ENCODE peak calls at places on chromosomes 16 and 17, in four cellular contexts. One of them, this sample, is unnamed.

GRCh38 chr17:10130263-10130662 is 68.1 kb downstream of the GAS7 start:
- DNase-seq in CD8-positive, alpha-beta T cell: no peak
- DNase-seq in vagina: no peak
- DNase-seq in astrocyte of the cerebellum: no peak
- DNase-seq in this sample: no peak

GRCh38 chr17:82804442-82805191 is 35.2 kb downstream of the ZNF750 start:
- DNase-seq in CD8-positive, alpha-beta T cell: no peak
- DNase-seq in vagina: no peak
- DNase-seq in astrocyte of the cerebellum: peak; percentile 39
- DNase-seq in this sample: no peak

GRCh38 chr17:62179525-62180161 is 114.6 kb upstream of the MED13 start:
- DNase-seq in CD8-positive, alpha-beta T cell: no peak
- DNase-seq in vagina: no peak
- DNase-seq in astrocyte of the cerebellum: no peak
- DNase-seq in this sample: no peak

GRCh38 chr17:28745052-28745776 is 1.4 kb downstream of the TRAF4 start:
- DNase-seq in CD8-positive, alpha-beta T cell: peak; percentile 40
- DNase-seq in vagina: no peak
- DNase-seq in astrocyte of the cerebellum: no peak
- DNase-seq in this sample: peak; percentile 54

GRCh38 chr16:29009050-29009837 is 24.4 kb downstream of the LAT start:
- DNase-seq in CD8-positive, alpha-beta T cell: peak; percentile 45
- DNase-seq in vagina: no peak
- DNase-seq in astrocyte of the cerebellum: no peak
- DNase-seq in this sample: no peak

GRCh38 chr17:48612854-48613691 is 2.0 kb downstream of the HOXB8 start:
- DNase-seq in CD8-positive, alpha-beta T cell: peak; percentile 52
- DNase-seq in vagina: no peak
- DNase-seq in astrocyte of the cerebellum: no peak
- DNase-seq in this sample: no peak

GRCh38 chr16:23324727-23325126 is 22.6 kb downstream of the SCNN1B start:
- DNase-seq in CD8-positive, alpha-beta T cell: no peak
- DNase-seq in vagina: no peak
- DNase-seq in astrocyte of the cerebellum: no peak
- DNase-seq in this sample: no peak

GRCh38 chr16:84308120-84308519 is 13.4 kb downstream of the WFDC1 start:
- DNase-seq in CD8-positive, alpha-beta T cell: no peak
- DNase-seq in vagina: no peak
- DNase-seq in astrocyte of the cerebellum: no peak
- DNase-seq in this sample: peak; percentile 20

GRCh38 chr17:8991514-8992285 is 26.2 kb upstream of the PIK3R5 start:
- DNase-seq in CD8-positive, alpha-beta T cell: peak; percentile 71
- DNase-seq in vagina: no peak
- DNase-seq in astrocyte of the cerebellum: peak; percentile 44
- DNase-seq in this sample: peak; percentile 61

GRCh38 chr16:11283820-11284248 is 2.7 kb upstream of the PRM1 start:
- DNase-seq in CD8-positive, alpha-beta T cell: no peak
- DNase-seq in vagina: no peak
- DNase-seq in astrocyte of the cerebellum: no peak
- DNase-seq in this sample: no peak

GRCh38 chr17:80948961-80949450 is 42.6 kb upstream of the CHMP6 start:
- DNase-seq in CD8-positive, alpha-beta T cell: no peak
- DNase-seq in vagina: no peak
- DNase-seq in astrocyte of the cerebellum: no peak
- DNase-seq in this sample: no peak

GRCh38 chr17:39739020-39739884 is 1.5 kb downstream of the GRB7 start:
- DNase-seq in CD8-positive, alpha-beta T cell: no peak
- DNase-seq in vagina: no peak
- DNase-seq in astrocyte of the cerebellum: no peak
- DNase-seq in this sample: peak; percentile 48

GRCh38 chr16:70267516-70267915 is 15.8 kb upstream of the EXOSC6 start:
- DNase-seq in CD8-positive, alpha-beta T cell: no peak
- DNase-seq in vagina: no peak
- DNase-seq in astrocyte of the cerebellum: no peak
- DNase-seq in this sample: no peak

GRCh38 chr16:69404275-69404805 is 18.5 kb upstream of the TERF2 start:
- DNase-seq in CD8-positive, alpha-beta T cell: no peak
- DNase-seq in vagina: no peak
- DNase-seq in astrocyte of the cerebellum: peak; percentile 57
- DNase-seq in this sample: no peak

DNA sequence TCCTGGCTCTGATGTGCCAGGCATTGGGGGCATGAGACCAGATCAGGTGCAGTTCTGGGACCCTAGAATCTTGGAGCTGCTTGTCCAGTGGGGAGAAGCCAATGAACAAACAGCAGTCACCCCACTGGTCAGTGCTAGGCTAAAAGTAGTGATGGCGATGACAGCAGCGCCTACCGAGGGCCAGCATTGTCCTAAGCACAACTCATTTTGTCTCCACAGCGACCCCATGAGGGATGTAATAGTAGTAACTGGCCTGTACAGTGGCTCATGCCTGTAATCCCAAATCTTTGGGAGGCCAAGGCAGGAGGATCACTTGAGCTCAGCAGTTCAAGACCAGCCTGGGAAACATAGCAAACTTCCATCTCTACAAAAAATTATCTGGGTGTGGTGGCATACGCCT is 6.2 kb downstream of the SMCR8 start:
- DNase-seq in CD8-positive, alpha-beta T cell: no peak
- DNase-seq in vagina: no peak
- DNase-seq in astrocyte of the cerebellum: no peak
- DNase-seq in this sample: no peak
- TF ChIP-seq CTCF in CD8-positive, alpha-beta T cell: no peak
- TF ChIP-seq CTCF in vagina: no peak
- TF ChIP-seq CTCF in astrocyte of the cerebellum: no peak
- TF ChIP-seq CTCF in this sample: no peak

DNA sequence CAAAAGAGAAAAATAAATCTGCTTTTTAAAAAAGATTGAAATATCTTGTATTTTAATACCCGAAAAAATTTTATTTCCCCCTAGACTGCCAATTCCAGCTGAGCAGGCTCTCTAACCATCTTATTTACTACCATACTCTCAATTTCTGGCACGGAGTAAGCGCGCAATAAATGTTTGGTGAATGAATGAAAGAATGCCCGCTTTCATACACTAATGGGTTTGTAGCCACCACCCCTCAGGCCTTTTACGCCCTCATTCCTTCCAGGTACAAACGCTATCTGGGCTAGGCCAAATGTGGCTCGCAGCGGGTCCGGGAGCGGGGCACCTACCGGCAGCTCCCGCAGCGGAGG is 557 bp upstream of the PLD2 start:
- DNase-seq in CD8-positive, alpha-beta T cell: no peak
- DNase-seq in vagina: no peak
- DNase-seq in astrocyte of the cerebellum: no peak
- DNase-seq in this sample: no peak
- TF ChIP-seq CTCF in CD8-positive, alpha-beta T cell: no peak
- TF ChIP-seq CTCF in vagina: no peak
- TF ChIP-seq CTCF in astrocyte of the cerebellum: no peak
- TF ChIP-seq CTCF in this sample: no peak

DNA sequence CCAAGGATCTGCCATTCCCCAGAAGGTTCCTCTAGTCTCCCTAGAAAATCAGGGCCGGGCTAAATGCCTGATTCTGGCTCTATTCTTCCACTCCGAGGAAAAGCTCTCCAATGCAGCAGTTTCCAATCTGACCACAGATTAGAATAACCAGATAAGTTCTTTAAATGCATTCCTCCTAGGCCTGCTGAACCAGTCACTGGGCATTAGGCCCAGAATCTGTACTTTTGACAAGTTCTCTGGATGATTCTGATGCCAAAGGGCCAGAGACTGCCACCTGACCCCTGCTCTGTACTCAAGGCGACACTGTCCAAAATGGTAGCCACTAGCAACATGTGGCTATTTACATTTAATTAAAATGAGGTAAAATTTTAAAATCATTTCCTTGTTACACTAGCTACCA is 22.3 kb downstream of the MAP3K14 start:
- DNase-seq in CD8-positive, alpha-beta T cell: no peak
- DNase-seq in vagina: no peak
- DNase-seq in astrocyte of the cerebellum: peak; percentile 85
- DNase-seq in this sample: no peak
- TF ChIP-seq CTCF in CD8-positive, alpha-beta T cell: no peak
- TF ChIP-seq CTCF in vagina: no peak
- TF ChIP-seq CTCF in astrocyte of the cerebellum: no peak
- TF ChIP-seq CTCF in this sample: no peak

DNA sequence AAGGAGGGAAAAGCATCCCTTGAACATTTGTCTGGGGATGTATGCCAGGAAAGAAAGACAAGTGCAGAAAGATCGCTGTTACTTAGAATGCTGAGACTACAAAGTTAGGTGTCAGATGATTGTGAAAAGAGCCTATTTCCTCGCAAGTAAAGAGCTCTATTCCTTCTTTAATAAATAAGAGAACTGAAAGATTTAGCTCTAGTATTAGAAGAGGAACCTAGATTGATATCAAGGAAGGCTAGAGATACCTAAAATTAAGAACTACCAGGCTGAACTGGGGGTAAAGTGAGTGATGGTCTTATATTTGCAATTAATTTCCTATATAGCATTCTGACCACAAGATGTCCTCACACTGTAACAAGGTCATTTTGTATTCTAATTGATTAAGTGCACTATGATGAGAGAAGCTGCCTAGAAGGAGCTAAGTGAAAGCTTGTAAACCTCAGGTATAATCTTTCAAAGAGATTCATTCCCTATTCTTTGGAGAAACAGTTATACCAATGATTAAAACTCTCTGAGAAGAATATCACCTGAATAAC is 62.3 kb downstream of the SSH2 start:
- DNase-seq in CD8-positive, alpha-beta T cell: no peak
- DNase-seq in vagina: no peak
- DNase-seq in astrocyte of the cerebellum: no peak
- DNase-seq in this sample: no peak
- TF ChIP-seq CTCF in CD8-positive, alpha-beta T cell: no peak
- TF ChIP-seq CTCF in vagina: no peak
- TF ChIP-seq CTCF in astrocyte of the cerebellum: no peak
- TF ChIP-seq CTCF in this sample: no peak

DNA sequence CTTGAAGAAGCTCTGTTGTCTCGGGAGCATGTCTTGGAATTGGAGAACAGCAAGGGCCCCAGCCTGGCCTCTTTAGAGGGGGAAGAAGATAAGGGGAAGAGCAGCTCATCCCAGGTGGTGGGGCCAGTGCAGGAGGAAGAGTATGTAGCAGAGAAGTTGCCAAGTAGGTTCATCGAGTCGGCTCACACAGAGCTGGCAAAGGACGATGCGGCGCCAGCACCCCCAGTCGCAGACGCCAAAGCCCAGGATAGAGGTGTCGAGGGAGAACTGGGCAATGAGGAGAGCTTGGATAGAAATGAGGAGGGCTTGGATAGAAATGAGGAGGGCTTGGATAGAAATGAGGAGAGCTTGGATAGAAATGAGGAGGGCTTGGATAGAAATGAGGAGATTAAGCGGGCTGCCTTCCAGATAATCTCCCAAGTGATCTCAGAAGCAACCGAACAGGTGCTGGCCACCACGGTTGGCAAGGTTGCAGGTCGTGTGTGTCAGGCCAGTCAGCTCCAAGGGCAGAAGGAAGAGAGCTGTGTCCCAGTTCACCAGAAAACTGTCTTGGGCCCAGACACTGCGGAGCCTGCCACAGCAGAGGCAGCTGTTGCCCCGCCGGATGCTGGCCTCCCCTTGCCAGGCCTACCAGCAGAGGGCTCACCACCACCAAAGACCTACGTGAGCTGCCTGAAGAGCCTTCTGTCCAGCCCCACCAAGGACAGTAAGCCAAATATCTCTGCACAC is 21.2 kb downstream of the AKAP1 start:
- DNase-seq in CD8-positive, alpha-beta T cell: no peak
- DNase-seq in vagina: no peak
- DNase-seq in astrocyte of the cerebellum: no peak
- DNase-seq in this sample: peak; percentile 15
- TF ChIP-seq CTCF in CD8-positive, alpha-beta T cell: no peak
- TF ChIP-seq CTCF in vagina: no peak
- TF ChIP-seq CTCF in astrocyte of the cerebellum: peak; percentile 35
- TF ChIP-seq CTCF in this sample: peak; percentile 39

GRCh38 chr16:2487903-2488531 is 13.1 kb downstream of the TBC1D24 start:
- DNase-seq in CD8-positive, alpha-beta T cell: no peak
- DNase-seq in vagina: no peak
- DNase-seq in astrocyte of the cerebellum: no peak
- DNase-seq in this sample: no peak

GRCh38 chr16:2484898-2485508 is 10.1 kb downstream of the TBC1D24 start:
- DNase-seq in CD8-positive, alpha-beta T cell: no peak
- DNase-seq in vagina: no peak
- DNase-seq in astrocyte of the cerebellum: no peak
- DNase-seq in this sample: no peak

GRCh38 chr16:2487517-2487842 is 12.6 kb downstream of the TBC1D24 start:
- DNase-seq in CD8-positive, alpha-beta T cell: no peak
- DNase-seq in vagina: no peak
- DNase-seq in astrocyte of the cerebellum: no peak
- DNase-seq in this sample: no peak

GRCh38 chr16:2485811-2486507 is 11.0 kb downstream of the TBC1D24 start:
- DNase-seq in CD8-positive, alpha-beta T cell: no peak
- DNase-seq in vagina: no peak
- DNase-seq in astrocyte of the cerebellum: no peak
- DNase-seq in this sample: no peak

DNA sequence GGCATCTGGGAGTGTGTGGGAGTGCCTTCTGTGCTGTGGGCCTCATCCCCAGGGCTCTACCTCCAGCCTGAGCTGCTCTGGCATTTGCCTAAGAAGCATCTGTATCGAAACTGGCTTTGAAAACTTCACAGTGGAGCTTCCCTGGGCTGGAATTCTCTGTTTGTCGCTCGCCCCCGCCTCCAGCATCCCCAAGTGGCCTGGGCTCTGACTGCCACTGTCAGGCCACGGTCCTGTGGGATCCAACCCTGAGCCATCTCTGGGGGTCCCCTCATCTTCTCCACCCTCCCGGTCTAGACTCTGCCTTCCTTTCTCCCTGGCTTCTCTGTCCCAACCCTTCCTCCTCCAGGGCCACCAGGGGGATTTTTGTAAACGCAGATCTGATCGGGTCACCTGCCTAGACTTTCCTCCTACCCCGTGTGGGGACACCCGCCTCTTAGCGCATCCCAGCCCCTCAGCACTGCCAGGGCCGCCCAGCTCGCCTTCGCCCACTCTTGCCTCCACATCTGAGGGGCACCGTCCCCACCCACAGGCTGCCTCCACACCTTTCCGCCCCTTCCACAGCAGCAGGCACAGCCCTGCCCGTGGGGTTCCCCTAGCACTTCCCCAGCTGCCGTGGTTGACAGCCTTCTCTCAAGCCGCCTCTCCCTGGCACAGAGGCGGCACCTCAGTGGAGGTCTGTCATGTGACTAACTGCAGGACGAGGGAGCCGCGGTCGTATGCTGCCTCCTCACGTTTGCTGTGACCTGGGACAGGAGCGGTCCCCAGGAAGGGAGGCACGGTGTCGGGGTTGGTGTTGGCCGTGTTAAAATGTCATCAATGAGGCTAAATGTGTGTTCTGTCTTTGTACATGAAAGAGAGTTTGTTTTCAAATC is 12.0 kb downstream of the TBC1D24 start:
- DNase-seq in CD8-positive, alpha-beta T cell: peak; percentile 78
- DNase-seq in vagina: no peak
- DNase-seq in astrocyte of the cerebellum: no peak
- DNase-seq in this sample: no peak
- TF ChIP-seq CTCF in CD8-positive, alpha-beta T cell: peak; percentile 77
- TF ChIP-seq CTCF in vagina: no peak
- TF ChIP-seq CTCF in astrocyte of the cerebellum: no peak
- TF ChIP-seq CTCF in this sample: no peak